ENCODE peak calls at places on chromosomes 3 and 15, in seven cellular contexts. P is neuronal stem cell, M is neural progenitor cell, U is hepatocyte, S is mesenchymal stem cell, G is lower lobe of right lung, X is iPS DF 6.9. L is an unnamed sample.

GRCh38 chr15:68599560-68600071 is 20.8 kb downstream of the CORO2B start:
- DNase-seq in P (peak), M (peak), U (peak), S (peak), G (no peak), X (peak), L (no peak)

GRCh38 chr15:76163429-76164020 is 103.7 kb downstream of the TMEM266 start:
- DNase-seq in P (no peak), M (no peak), U (peak), S (peak), G (peak), X (no peak), L (no peak)

GRCh38 chr15:60660290-60661051 is 181.5 kb upstream of the ICE2 start:
- DNase-seq in P (no peak), M (no peak), U (peak), S (peak), G (no peak), X (no peak), L (no peak)

GRCh38 chr15:67199881-67200763 is 54.3 kb downstream of the AAGAB start:
- DNase-seq in P (no peak), M (no peak), U (no peak), S (peak), G (no peak), X (no peak), L (no peak)

GRCh38 chr3:151003024-151003771 is 30.7 kb upstream of the CLRN1 start:
- DNase-seq in P (no peak), M (no peak), U (peak), S (peak), G (no peak), X (no peak), L (peak)

GRCh38 chr15:91853968-91854943 is 748 bp downstream of the SLCO3A1 start:
- DNase-seq in P (peak), M (peak), U (peak), S (no peak), G (peak), X (no peak), L (no peak)

GRCh38 chr3:3212781-3213416 is 33.4 kb upstream of the CRBN start:
- DNase-seq in P (no peak), M (no peak), U (no peak), S (no peak), G (no peak), X (no peak), L (no peak)

GRCh38 chr15:37733628-37734027 is 200.8 kb upstream of the TMCO5A start:
- DNase-seq in P (no peak), M (no peak), U (no peak), S (no peak), G (no peak), X (no peak), L (no peak)

GRCh38 chr3:32176989-32177701 is 61.3 kb upstream of the CMTM8 start:
- DNase-seq in P (peak), M (peak), U (peak), S (peak), G (no peak), X (peak), L (peak)

GRCh38 chr3:157127831-157128767 is 31.8 kb downstream of the CCNL1 start:
- DNase-seq in P (no peak), M (no peak), U (peak), S (peak), G (peak), X (no peak), L (peak)

GRCh38 chr15:59953392-59953883 is 50.7 kb upstream of the FOXB1 start:
- DNase-seq in P (no peak), M (no peak), U (peak), S (no peak), G (no peak), X (no peak), L (peak)

GRCh38 chr3:11379238-11379823 is 107.1 kb downstream of the ATG7 start:
- DNase-seq in P (peak), M (peak), U (peak), S (peak), G (no peak), X (no peak), L (peak)

GRCh38 chr15:66831801-66832390 is 129.9 kb downstream of the SMAD6 start:
- DNase-seq in P (no peak), M (no peak), U (no peak), S (no peak), G (peak), X (no peak), L (no peak)

GRCh38 chr3:49120096-49120437 is 556 bp downstream of the USP19 start:
- DNase-seq in P (no peak), M (no peak), U (no peak), S (peak), G (no peak), X (no peak), L (no peak)

GRCh38 chr15:29442532-29442931 is 172.9 kb upstream of the NSMCE3 start:
- DNase-seq in P (no peak), M (no peak), U (no peak), S (no peak), G (no peak), X (no peak), L (no peak)

GRCh38 chr15:40830884-40831283 is 2.4 kb upstream of the PPP1R14D start:
- DNase-seq in P (no peak), M (no peak), U (no peak), S (no peak), G (no peak), X (no peak), L (no peak)

GRCh38 chr3:94004301-94004910 is 24.0 kb downstream of the STX19 start:
- DNase-seq in P (no peak), M (peak), U (peak), S (peak), G (no peak), X (no peak), L (peak)

GRCh38 chr3:69119681-69120080 is 2.7 kb downstream of the LMOD3 start:
- DNase-seq in P (no peak), M (no peak), U (no peak), S (no peak), G (no peak), X (no peak), L (no peak)

GRCh38 chr3:69121950-69122349 is 445 bp downstream of the LMOD3 start:
- DNase-seq in P (no peak), M (no peak), U (no peak), S (peak), G (no peak), X (no peak), L (no peak)

GRCh38 chr3:69120879-69121464 is 1.4 kb downstream of the LMOD3 start:
- DNase-seq in P (peak), M (peak), U (peak), S (peak), G (no peak), X (peak), L (peak)

GRCh38 chr3:69121513-69121912 is 882 bp downstream of the LMOD3 start:
- DNase-seq in P (no peak), M (no peak), U (no peak), S (no peak), G (no peak), X (no peak), L (no peak)

GRCh38 chr3:69122398-69122797 is at the start of gene LMOD3:
- DNase-seq in P (no peak), M (no peak), U (no peak), S (peak), G (no peak), X (no peak), L (no peak)
- H3K4me3 ChIP-seq in P (no peak), M (no peak), U (no peak), S (no peak), G (no peak), X (no peak), L (no peak)

DNA sequence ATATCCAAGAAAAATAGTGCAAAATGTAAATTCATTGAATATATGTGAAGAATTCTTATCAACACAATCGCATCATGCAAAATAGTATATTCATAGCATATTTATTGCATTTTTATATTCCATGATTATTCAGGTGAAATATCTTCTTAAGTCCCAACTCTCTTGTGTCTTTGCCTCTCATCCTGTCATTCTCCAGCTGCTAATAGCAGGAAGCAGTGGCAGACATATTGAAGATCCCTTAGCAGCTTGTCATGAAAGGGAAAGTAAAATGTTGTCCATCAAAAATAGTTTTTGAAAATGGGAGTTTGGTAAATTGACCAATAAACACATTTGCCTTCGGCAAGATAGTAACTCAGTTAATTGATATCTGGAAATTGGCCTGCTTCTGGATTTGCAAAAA is 265.3 kb upstream of the TGFBR2 start:
- DNase-seq in P (no peak), M (no peak), U (no peak), S (no peak), G (no peak), X (no peak), L (no peak)
- H3K27ac ChIP-seq in P (no peak), M (no peak), U (no peak), S (no peak), G (no peak), X (no peak), L (no peak)

GRCh38 chr15:70741107-70741511 is 22.2 kb downstream of the UACA start:
- DNase-seq in P (no peak), M (no peak), U (peak), S (peak), G (no peak), X (no peak), L (peak)

GRCh38 chr15:70742928-70743327 is 20.4 kb downstream of the UACA start:
- DNase-seq in P (no peak), M (no peak), U (no peak), S (peak), G (no peak), X (no peak), L (no peak)

GRCh38 chr15:70741677-70742293 is 21.6 kb downstream of the UACA start:
- DNase-seq in P (no peak), M (no peak), U (no peak), S (peak), G (no peak), X (no peak), L (peak)
- H3K4me3 ChIP-seq in P (no peak), M (no peak), U (no peak), S (peak), G (no peak), X (no peak), L (no peak)

DNA sequence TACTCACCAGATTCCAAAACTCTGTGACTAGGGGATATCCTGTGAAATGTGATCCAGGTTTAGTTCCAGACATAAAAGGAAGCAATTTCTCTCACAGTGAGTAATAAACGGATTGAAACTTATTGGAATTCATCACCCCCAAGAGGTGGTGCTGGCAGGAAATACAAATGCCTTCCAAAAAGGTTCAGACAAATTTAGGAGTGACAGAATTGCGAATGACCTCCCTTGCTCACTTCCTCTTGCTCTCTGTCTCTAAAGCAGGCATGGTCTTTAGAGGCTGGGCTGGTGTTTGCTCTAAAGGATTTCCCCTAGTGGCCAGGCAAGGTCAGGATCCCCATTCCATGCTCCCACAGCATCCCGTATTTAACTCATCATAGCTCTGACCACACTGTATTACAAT is 449.4 kb upstream of the PPP2R3A start:
- DNase-seq in P (no peak), M (peak), U (no peak), S (peak), G (no peak), X (peak), L (no peak)
- H3K27ac ChIP-seq in P (no peak), M (no peak), U (no peak), S (no peak), G (no peak), X (no peak), L (no peak)

DNA sequence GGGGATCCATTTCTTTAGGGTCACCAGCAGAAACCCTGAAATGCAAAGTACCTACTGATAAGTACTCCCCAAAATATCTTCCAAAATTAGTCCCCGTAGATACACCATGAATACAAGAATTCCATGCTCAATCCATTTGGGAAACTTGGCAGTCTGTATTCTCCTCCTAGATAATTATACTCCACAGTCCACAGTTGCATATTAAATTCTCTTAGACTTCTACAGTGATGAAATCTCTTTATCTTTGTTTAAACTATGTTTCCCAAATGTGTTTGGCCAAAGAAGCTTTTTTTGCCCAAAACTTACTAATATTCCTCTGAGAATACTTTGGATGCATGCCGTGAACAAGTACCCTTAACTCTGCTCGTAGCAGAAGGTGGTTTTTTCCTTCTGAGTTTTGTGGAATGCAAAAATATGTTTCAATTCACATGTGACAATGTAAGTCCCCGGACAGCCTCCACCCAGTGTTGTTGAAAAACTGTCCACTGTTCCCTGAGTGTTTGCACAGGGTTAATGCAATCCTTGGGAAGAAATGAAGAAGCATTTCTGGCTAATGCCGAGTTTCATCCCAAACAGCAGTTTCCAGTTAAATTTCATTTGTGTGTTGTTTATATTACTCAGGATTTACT is 126.7 kb downstream of the ARNT2 start:
- DNase-seq in P (no peak), M (no peak), U (no peak), S (no peak), G (no peak), X (no peak), L (no peak)
- H3K4me3 ChIP-seq in P (no peak), M (no peak), U (no peak), S (no peak), G (no peak), X (no peak), L (no peak)